ENCODE peak calls at places on chromosomes 5 and 9, in four cellular contexts. B, U, F and I are unnamed samples.

GRCh38 chr5:39891376-39891775 is 466.6 kb upstream of the DAB2 start:
- DNase-seq in B (no peak), U (peak; percentile 39), F (no peak), I (no peak)

GRCh38 chr9:120481248-120481647 is 98.7 kb downstream of the CDK5RAP2 start:
- DNase-seq in B (no peak), U (peak; percentile 30), F (no peak), I (no peak)

GRCh38 chr9:93061791-93062299 is 3.3 kb downstream of the SUSD3 start:
- DNase-seq in B (peak; percentile 85), U (no peak), F (no peak), I (no peak)

GRCh38 chr5:178428341-178429155 is 161.6 kb downstream of the COL23A1 start:
- DNase-seq in B (no peak), U (no peak), F (no peak), I (no peak)

GRCh38 chr5:139368613-139369012 is 14.5 kb downstream of the SLC23A1 start:
- DNase-seq in B (no peak), U (peak; percentile 29), F (no peak), I (no peak)

GRCh38 chr9:116491219-116491618 is 195.9 kb upstream of the TRIM32 start:
- DNase-seq in B (no peak), U (no peak), F (no peak), I (no peak)

GRCh38 chr5:56172225-56172624 is 60.9 kb downstream of the ANKRD55 start:
- DNase-seq in B (no peak), U (peak; percentile 72), F (no peak), I (no peak)

GRCh38 chr5:18068851-18069250 is 434.6 kb downstream of the TAF11L14 start:
- DNase-seq in B (no peak), U (no peak), F (no peak), I (no peak)

GRCh38 chr5:32531885-32532520 is 53.4 kb upstream of the SUB1 start:
- DNase-seq in B (peak; percentile 41), U (peak; percentile 41), F (no peak), I (peak; percentile 55)